ENCODE peak calls at places on chromosomes 5 and 9, in seven cellular contexts. Y is central memory CD4-positive, alpha-beta T cell; J is anterior cingulate cortex; M is left cardiac atrium; E is foreskin fibroblast; V is stimulated activated CD8-positive, alpha-beta memory T cell treated with anti-CD3 and anti-CD28 coated beads, Interleukin-7, amount 100 ng/mL, for 1 hour; K is Caki2. I is an unnamed sample.

GRCh38 chr5:152688561-152689274 is 283.6 kb upstream of the NMUR2 start:
- DNase-seq in K (peak), M (peak), Y (no peak), J (no peak), E (peak), V (no peak), I (no peak)

GRCh38 chr9:122015165-122015821 is 77.8 kb downstream of the TTLL11 start:
- DNase-seq in J (no peak), M (no peak), K (no peak), Y (no peak), E (no peak), V (no peak), I (no peak)

GRCh38 chr9:112050544-112051475 is 124.3 kb downstream of the SUSD1 start:
- DNase-seq in E (peak), V (no peak), Y (no peak), M (peak), K (peak), J (no peak), I (no peak)

GRCh38 chr5:10333154-10334006 is 20.1 kb upstream of the MARCHF6 start:
- DNase-seq in J (peak), K (no peak), V (no peak), E (peak), M (peak), Y (no peak), I (no peak)

GRCh38 chr5:176596069-176596656 is 13.8 kb downstream of the GPRIN1 start:
- DNase-seq in V (no peak), E (no peak), J (no peak), Y (no peak), M (no peak), K (no peak), I (no peak)

GRCh38 chr9:129889936-129890717 is 54.9 kb downstream of the USP20 start:
- DNase-seq in Y (peak), M (no peak), J (no peak), E (no peak), V (peak), K (no peak), I (peak)

GRCh38 chr9:2267171-2267740 is 252.1 kb downstream of the SMARCA2 start:
- DNase-seq in J (no peak), Y (no peak), E (peak), V (no peak), M (peak), K (no peak), I (no peak)

GRCh38 chr5:78887384-78888118 is 97.6 kb downstream of the ARSB start:
- DNase-seq in M (no peak), E (no peak), V (no peak), J (no peak), K (no peak), Y (no peak), I (peak)

GRCh38 chr9:72205513-72205912 is 56.3 kb downstream of the GDA start:
- DNase-seq in M (no peak), E (no peak), J (no peak), Y (no peak), V (no peak), K (no peak), I (no peak)

GRCh38 chr5:176427971-176428370 is 11.6 kb upstream of the CLTB start:
- DNase-seq in E (peak), J (no peak), Y (no peak), V (no peak), K (no peak), M (no peak), I (no peak)

GRCh38 chr5:53616939-53617549 is 56.6 kb downstream of the NDUFS4 start:
- DNase-seq in E (peak), M (no peak), J (no peak), Y (no peak), V (no peak), K (peak), I (no peak)

GRCh38 chr9:89592963-89593775 is 11.6 kb upstream of the GADD45G start:
- DNase-seq in E (peak), Y (no peak), K (peak), J (no peak), M (no peak), V (no peak), I (no peak)

GRCh38 chr9:114791736-114792135 is 14.1 kb downstream of the TNFSF15 start:
- DNase-seq in E (peak), J (no peak), Y (no peak), M (no peak), V (no peak), K (no peak), I (no peak)

GRCh38 chr5:128494516-128494915 is 43.5 kb downstream of the FBN2 start:
- DNase-seq in Y (no peak), K (no peak), V (no peak), J (no peak), E (peak), M (no peak), I (no peak)

GRCh38 chr5:60649288-60649917 is 50.6 kb downstream of the DEPDC1B start:
- DNase-seq in V (no peak), Y (no peak), K (peak), E (peak), J (no peak), M (no peak), I (no peak)